ENCODE peak calls at places on chromosomes 13 and 19, in ten cellular contexts. U, C, E, L, T, X, J, B, P and S are unnamed samples.

GRCh38 chr13:44142911-44143665 is 230.5 kb upstream of the SERP2 start:
- DNase-seq in U (no peak), C (no peak), E (no peak), L (no peak), T (no peak), X (no peak), J (no peak), B (no peak), P (peak), S (no peak)

GRCh38 chr13:45119469-45119989 is 781 bp upstream of the GTF2F2 start:
- DNase-seq in U (no peak), C (no peak), E (no peak), L (peak), T (peak), X (no peak), J (peak), B (peak), P (peak), S (no peak)

GRCh38 chr13:26784704-26785639 is 24.4 kb upstream of the GPR12 start:
- DNase-seq in U (no peak), C (no peak), E (no peak), L (no peak), T (peak), X (no peak), J (no peak), B (no peak), P (no peak), S (no peak)

GRCh38 chr13:79482271-79482970 is 1.5 kb downstream of the NDFIP2 start:
- DNase-seq in U (no peak), C (no peak), E (no peak), L (no peak), T (no peak), X (no peak), J (no peak), B (no peak), P (no peak), S (no peak)

GRCh38 chr19:2149980-2150793 is 1.2 kb downstream of the AP3D1 start:
- DNase-seq in U (no peak), C (no peak), E (no peak), L (no peak), T (peak), X (no peak), J (peak), B (no peak), P (peak), S (no peak)

GRCh38 chr19:45632468-45633196 is 6.6 kb downstream of the EML2 start:
- DNase-seq in U (no peak), C (peak), E (peak), L (peak), T (no peak), X (no peak), J (peak), B (no peak), P (peak), S (no peak)

GRCh38 chr19:17220207-17220758 is 5.1 kb downstream of the USE1 start:
- DNase-seq in U (no peak), C (no peak), E (peak), L (peak), T (no peak), X (no peak), J (no peak), B (no peak), P (peak), S (no peak)

GRCh38 chr13:114049026-114049425 is 75.2 kb upstream of the C13orf46 start:
- DNase-seq in U (no peak), C (no peak), E (no peak), L (peak), T (peak), X (no peak), J (peak), B (no peak), P (no peak), S (no peak)

GRCh38 chr19:35093430-35093829 is 22.2 kb upstream of the FXYD3 start:
- DNase-seq in U (no peak), C (no peak), E (no peak), L (no peak), T (no peak), X (no peak), J (no peak), B (no peak), P (no peak), S (no peak)

GRCh38 chr19:43618921-43619261 is 538 bp downstream of the ZNF428 start:
- DNase-seq in U (peak), C (peak), E (no peak), L (peak), T (no peak), X (no peak), J (peak), B (no peak), P (no peak), S (no peak)

GRCh38 chr13:20118268-20119140 is 42.3 kb downstream of the GJA3 start:
- DNase-seq in U (no peak), C (no peak), E (peak), L (peak), T (no peak), X (no peak), J (no peak), B (no peak), P (no peak), S (no peak)

GRCh38 chr13:79681069-79681468 is 200.1 kb downstream of the NDFIP2 start:
- DNase-seq in U (no peak), C (no peak), E (no peak), L (no peak), T (no peak), X (no peak), J (no peak), B (no peak), P (peak), S (no peak)

GRCh38 chr13:38167164-38167822 is 182.4 kb upstream of the UFM1 start:
- DNase-seq in U (no peak), C (no peak), E (no peak), L (no peak), T (no peak), X (no peak), J (no peak), B (no peak), P (no peak), S (no peak)

GRCh38 chr19:57746580-57747471 is at the start of gene ZNF776:
- DNase-seq in U (peak), C (peak), E (peak), L (peak), T (peak), X (no peak), J (peak), B (peak), P (peak), S (peak)

GRCh38 chr19:32669205-32669785 is 5.7 kb downstream of the ANKRD27 start:
- DNase-seq in U (no peak), C (no peak), E (peak), L (no peak), T (no peak), X (no peak), J (no peak), B (no peak), P (no peak), S (no peak)